ENCODE peak calls at places on chromosome 10, in seven cellular contexts. One of them, this sample, is unnamed.

GRCh38 chr10:83656924-83657323 is 482.4 kb upstream of the GHITM start:
- DNase-seq in heart right ventricle: no peak
- DNase-seq in upper lobe of right lung: no peak
- DNase-seq in H7: no peak
- DNase-seq in DND-41: no peak
- DNase-seq in skeletal muscle cell: no peak
- DNase-seq in ovary: no peak
- DNase-seq in this sample: no peak

GRCh38 chr10:72483452-72483851 is 128.7 kb upstream of the DNAJB12 start:
- DNase-seq in ovary: no peak
- DNase-seq in DND-41: peak
- DNase-seq in heart right ventricle: no peak
- DNase-seq in H7: no peak
- DNase-seq in upper lobe of right lung: no peak
- DNase-seq in skeletal muscle cell: no peak
- DNase-seq in this sample: no peak

GRCh38 chr10:102604379-102604960 is 39.8 kb upstream of the TRIM8 start:
- DNase-seq in ovary: no peak
- DNase-seq in heart right ventricle: no peak
- DNase-seq in H7: no peak
- DNase-seq in skeletal muscle cell: peak
- DNase-seq in upper lobe of right lung: no peak
- DNase-seq in DND-41: no peak
- DNase-seq in this sample: no peak

GRCh38 chr10:28326516-28327493 is 23.9 kb upstream of the MPP7 start:
- DNase-seq in ovary: no peak
- DNase-seq in skeletal muscle cell: peak
- DNase-seq in DND-41: no peak
- DNase-seq in heart right ventricle: peak
- DNase-seq in upper lobe of right lung: peak
- DNase-seq in H7: peak
- DNase-seq in this sample: no peak

GRCh38 chr10:7756360-7756992 is 31.3 kb downstream of the KIN start:
- DNase-seq in ovary: no peak
- DNase-seq in heart right ventricle: peak
- DNase-seq in skeletal muscle cell: no peak
- DNase-seq in H7: peak
- DNase-seq in upper lobe of right lung: no peak
- DNase-seq in DND-41: peak
- DNase-seq in this sample: no peak

GRCh38 chr10:29652192-29652591 is 17.4 kb upstream of the SVIL start:
- DNase-seq in DND-41: no peak
- DNase-seq in upper lobe of right lung: no peak
- DNase-seq in skeletal muscle cell: no peak
- DNase-seq in ovary: no peak
- DNase-seq in H7: no peak
- DNase-seq in heart right ventricle: no peak
- DNase-seq in this sample: no peak

GRCh38 chr10:98427011-98427515 is 12.1 kb upstream of the PYROXD2 start:
- DNase-seq in ovary: no peak
- DNase-seq in DND-41: no peak
- DNase-seq in skeletal muscle cell: no peak
- DNase-seq in heart right ventricle: no peak
- DNase-seq in H7: peak
- DNase-seq in upper lobe of right lung: no peak
- DNase-seq in this sample: no peak

GRCh38 chr10:29585488-29585976 is 49.2 kb downstream of the SVIL start:
- DNase-seq in H7: peak
- DNase-seq in skeletal muscle cell: no peak
- DNase-seq in heart right ventricle: no peak
- DNase-seq in upper lobe of right lung: no peak
- DNase-seq in ovary: no peak
- DNase-seq in DND-41: no peak
- DNase-seq in this sample: no peak

GRCh38 chr10:15451137-15452094 is 80.3 kb upstream of the FAM171A1 start:
- DNase-seq in H7: no peak
- DNase-seq in DND-41: no peak
- DNase-seq in heart right ventricle: no peak
- DNase-seq in upper lobe of right lung: no peak
- DNase-seq in ovary: no peak
- DNase-seq in skeletal muscle cell: no peak
- DNase-seq in this sample: no peak

GRCh38 chr10:28592953-28593352 is 60.0 kb downstream of the WAC start:
- DNase-seq in DND-41: no peak
- DNase-seq in upper lobe of right lung: no peak
- DNase-seq in skeletal muscle cell: peak
- DNase-seq in ovary: no peak
- DNase-seq in heart right ventricle: no peak
- DNase-seq in H7: no peak
- DNase-seq in this sample: no peak

GRCh38 chr10:27628631-27629030 is 117.0 kb downstream of the MKX start:
- DNase-seq in DND-41: no peak
- DNase-seq in upper lobe of right lung: no peak
- DNase-seq in ovary: no peak
- DNase-seq in H7: no peak
- DNase-seq in skeletal muscle cell: no peak
- DNase-seq in heart right ventricle: no peak
- DNase-seq in this sample: no peak

GRCh38 chr10:43855667-43856210 is 207.1 kb upstream of the ZNF32 start:
- DNase-seq in H7: no peak
- DNase-seq in upper lobe of right lung: no peak
- DNase-seq in ovary: no peak
- DNase-seq in DND-41: no peak
- DNase-seq in skeletal muscle cell: no peak
- DNase-seq in heart right ventricle: peak
- DNase-seq in this sample: no peak

GRCh38 chr10:69375307-69376151 is 41.2 kb downstream of the TACR2 start:
- DNase-seq in DND-41: no peak
- DNase-seq in H7: peak
- DNase-seq in skeletal muscle cell: no peak
- DNase-seq in upper lobe of right lung: no peak
- DNase-seq in heart right ventricle: peak
- DNase-seq in ovary: peak
- DNase-seq in this sample: no peak

GRCh38 chr10:77532068-77532467 is 105.5 kb downstream of the KCNMA1 start:
- DNase-seq in skeletal muscle cell: peak
- DNase-seq in ovary: no peak
- DNase-seq in heart right ventricle: no peak
- DNase-seq in upper lobe of right lung: no peak
- DNase-seq in DND-41: no peak
- DNase-seq in H7: no peak
- DNase-seq in this sample: no peak

GRCh38 chr10:113097046-113097415 is 147.0 kb downstream of the TCF7L2 start:
- DNase-seq in DND-41: no peak
- DNase-seq in skeletal muscle cell: no peak
- DNase-seq in H7: no peak
- DNase-seq in upper lobe of right lung: no peak
- DNase-seq in heart right ventricle: no peak
- DNase-seq in ovary: no peak
- DNase-seq in this sample: no peak

DNA sequence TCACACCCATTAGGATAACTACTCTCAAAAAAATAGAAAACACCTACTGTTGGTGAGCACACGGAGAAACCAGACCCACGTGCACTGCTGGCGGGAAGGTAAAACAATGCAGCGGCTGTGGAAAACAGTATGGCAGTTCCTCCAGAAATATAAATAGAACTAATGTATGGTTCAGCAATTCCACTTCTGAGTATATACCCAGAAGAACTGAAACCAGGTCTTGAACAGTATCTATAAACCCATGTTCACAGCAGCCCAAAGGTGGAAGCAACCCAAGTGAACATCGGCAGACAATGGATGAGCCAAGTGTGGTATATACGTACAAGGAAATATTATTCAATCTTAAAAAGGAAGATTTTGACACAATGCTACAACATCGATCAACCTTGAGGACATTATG is 164.7 kb downstream of the ZMYND11 start:
- DNase-seq in heart right ventricle: no peak
- DNase-seq in upper lobe of right lung: no peak
- DNase-seq in DND-41: no peak
- DNase-seq in skeletal muscle cell: no peak
- DNase-seq in H7: no peak
- DNase-seq in ovary: no peak
- DNase-seq in this sample: no peak
- H3K4me3 ChIP-seq in heart right ventricle: no peak
- H3K4me3 ChIP-seq in upper lobe of right lung: no peak
- H3K4me3 ChIP-seq in DND-41: no peak
- H3K4me3 ChIP-seq in skeletal muscle cell: no peak
- H3K4me3 ChIP-seq in H7: no peak
- H3K4me3 ChIP-seq in ovary: no peak
- H3K4me3 ChIP-seq in this sample: no peak

DNA sequence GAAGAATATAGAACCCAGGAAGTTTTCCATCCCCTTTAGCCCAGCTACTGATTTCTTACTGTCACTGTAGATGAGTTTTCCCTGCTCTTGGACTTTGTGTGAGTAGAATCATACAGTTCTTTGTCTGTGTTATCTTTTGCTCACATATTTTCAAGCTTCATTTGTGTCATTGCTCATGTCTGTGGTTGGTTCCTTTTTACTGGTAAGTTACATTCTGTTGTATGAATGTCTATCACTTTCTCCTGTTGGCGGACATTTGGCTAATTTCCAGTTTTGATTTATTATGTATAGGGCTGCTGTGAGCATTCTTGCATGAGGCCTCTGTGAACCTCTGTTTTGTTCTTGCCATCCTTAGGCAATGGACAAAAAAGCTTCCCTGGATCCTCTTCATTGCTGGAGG is 5.3 kb downstream of the GLRX3 start:
- DNase-seq in skeletal muscle cell: no peak
- DNase-seq in upper lobe of right lung: no peak
- DNase-seq in DND-41: no peak
- DNase-seq in heart right ventricle: no peak
- DNase-seq in ovary: no peak
- DNase-seq in H7: no peak
- DNase-seq in this sample: no peak
- H3K4me3 ChIP-seq in skeletal muscle cell: no peak
- H3K4me3 ChIP-seq in upper lobe of right lung: no peak
- H3K4me3 ChIP-seq in DND-41: no peak
- H3K4me3 ChIP-seq in heart right ventricle: no peak
- H3K4me3 ChIP-seq in ovary: no peak
- H3K4me3 ChIP-seq in H7: no peak
- H3K4me3 ChIP-seq in this sample: peak

GRCh38 chr10:131150126-131150525 is 161.4 kb downstream of the TCERG1L start:
- DNase-seq in H7: no peak
- DNase-seq in upper lobe of right lung: no peak
- DNase-seq in skeletal muscle cell: no peak
- DNase-seq in DND-41: no peak
- DNase-seq in ovary: no peak
- DNase-seq in heart right ventricle: no peak
- DNase-seq in this sample: no peak
- H3K4me3 ChIP-seq in H7: no peak
- H3K4me3 ChIP-seq in upper lobe of right lung: no peak
- H3K4me3 ChIP-seq in skeletal muscle cell: no peak
- H3K4me3 ChIP-seq in DND-41: no peak
- H3K4me3 ChIP-seq in ovary: no peak
- H3K4me3 ChIP-seq in heart right ventricle: no peak
- H3K4me3 ChIP-seq in this sample: no peak

GRCh38 chr10:12332572-12333381 is 16.6 kb upstream of the CAMK1D start:
- DNase-seq in ovary: no peak
- DNase-seq in upper lobe of right lung: no peak
- DNase-seq in heart right ventricle: no peak
- DNase-seq in DND-41: no peak
- DNase-seq in skeletal muscle cell: no peak
- DNase-seq in H7: no peak
- DNase-seq in this sample: no peak

GRCh38 chr10:12337407-12337806 is 11.9 kb upstream of the CAMK1D start:
- DNase-seq in H7: no peak
- DNase-seq in heart right ventricle: no peak
- DNase-seq in ovary: no peak
- DNase-seq in skeletal muscle cell: no peak
- DNase-seq in DND-41: no peak
- DNase-seq in upper lobe of right lung: no peak
- DNase-seq in this sample: no peak

GRCh38 chr10:12337973-12338372 is 11.4 kb upstream of the CAMK1D start:
- DNase-seq in DND-41: no peak
- DNase-seq in ovary: no peak
- DNase-seq in heart right ventricle: no peak
- DNase-seq in H7: no peak
- DNase-seq in skeletal muscle cell: no peak
- DNase-seq in upper lobe of right lung: no peak
- DNase-seq in this sample: no peak

GRCh38 chr10:12334186-12334530 is 15.2 kb upstream of the CAMK1D start:
- DNase-seq in upper lobe of right lung: no peak
- DNase-seq in skeletal muscle cell: no peak
- DNase-seq in heart right ventricle: no peak
- DNase-seq in DND-41: no peak
- DNase-seq in H7: no peak
- DNase-seq in ovary: no peak
- DNase-seq in this sample: no peak

DNA sequence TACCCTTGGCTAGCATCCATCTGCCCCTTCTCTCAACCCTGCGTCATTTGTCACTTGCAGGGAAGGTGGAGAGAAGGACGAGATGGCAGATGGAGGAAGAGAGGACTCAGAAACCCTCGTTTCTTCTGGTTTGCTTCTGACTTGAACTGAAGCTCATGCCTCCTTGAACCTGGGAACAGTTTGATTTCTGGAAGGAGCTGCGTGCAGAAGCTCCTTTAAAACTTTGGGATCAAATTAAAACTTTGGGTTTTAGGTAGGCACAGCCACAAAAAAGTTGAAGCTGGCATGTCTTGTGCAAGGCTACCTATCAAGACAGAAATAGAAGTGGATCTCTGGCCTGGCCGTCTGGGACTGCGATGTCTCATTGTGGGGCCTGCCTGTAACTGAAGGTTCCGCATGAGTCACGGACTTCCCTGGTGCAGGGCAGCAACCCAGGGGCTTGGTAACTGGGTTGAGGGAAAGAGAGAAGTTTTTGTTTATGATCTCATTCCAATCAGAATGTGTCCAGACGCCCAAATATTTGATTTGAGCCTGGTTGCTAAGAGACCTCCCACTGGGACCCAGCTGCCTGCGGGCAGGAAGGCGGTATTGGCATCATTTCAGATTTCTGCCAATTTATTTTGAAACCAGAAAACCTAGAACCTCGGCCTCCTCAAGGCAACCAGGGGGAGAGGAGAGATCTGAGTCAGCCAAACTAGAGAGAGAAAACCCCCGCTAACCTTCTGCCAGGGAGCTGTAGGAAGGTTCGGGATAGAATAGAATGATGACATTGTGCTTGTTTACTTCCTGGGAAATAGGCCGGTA is 15.8 kb upstream of the CAMK1D start:
- DNase-seq in upper lobe of right lung: peak
- DNase-seq in skeletal muscle cell: peak
- DNase-seq in heart right ventricle: peak
- DNase-seq in ovary: peak
- DNase-seq in DND-41: no peak
- DNase-seq in H7: no peak
- DNase-seq in this sample: no peak
- H3K4me3 ChIP-seq in upper lobe of right lung: no peak
- H3K4me3 ChIP-seq in skeletal muscle cell: no peak
- H3K4me3 ChIP-seq in heart right ventricle: no peak
- H3K4me3 ChIP-seq in ovary: no peak
- H3K4me3 ChIP-seq in DND-41: no peak
- H3K4me3 ChIP-seq in H7: no peak
- H3K4me3 ChIP-seq in this sample: no peak

This sample was measured in naive thymus-derived CD4-positive, alpha-beta T cell.